ENCODE peak calls at places on chromosomes 12 and 14, in ten cellular contexts. One of them, this sample, is unnamed.

GRCh38 chr14:70567791-70568190 is 32.7 kb downstream of the MED6 start:
- DNase-seq in AG10803: peak
- DNase-seq in colonic mucosa: peak
- DNase-seq in GM23248: peak
- DNase-seq in A549: peak
- DNase-seq in endothelial cell of umbilical vein: peak
- DNase-seq in IMR-90: peak
- DNase-seq in epithelial cell of proximal tubule: peak
- DNase-seq in fibroblast of pulmonary artery: peak
- DNase-seq in NB4: peak
- DNase-seq in this sample: peak

GRCh38 chr12:86230516-86231146 is 25.6 kb downstream of the MGAT4C start:
- DNase-seq in AG10803: no peak
- DNase-seq in colonic mucosa: no peak
- DNase-seq in GM23248: no peak
- DNase-seq in A549: no peak
- DNase-seq in endothelial cell of umbilical vein: peak
- DNase-seq in IMR-90: peak
- DNase-seq in epithelial cell of proximal tubule: peak
- DNase-seq in fibroblast of pulmonary artery: peak
- DNase-seq in NB4: no peak
- DNase-seq in this sample: no peak

GRCh38 chr12:69688021-69688420 is 11.1 kb downstream of the BEST3 start:
- DNase-seq in AG10803: peak
- DNase-seq in colonic mucosa: no peak
- DNase-seq in GM23248: peak
- DNase-seq in A549: no peak
- DNase-seq in endothelial cell of umbilical vein: peak
- DNase-seq in IMR-90: peak
- DNase-seq in epithelial cell of proximal tubule: peak
- DNase-seq in fibroblast of pulmonary artery: peak
- DNase-seq in NB4: no peak
- DNase-seq in this sample: no peak

GRCh38 chr14:99322731-99323599 is 51.0 kb upstream of the BCL11B start:
- DNase-seq in AG10803: peak
- DNase-seq in colonic mucosa: no peak
- DNase-seq in GM23248: peak
- DNase-seq in A549: no peak
- DNase-seq in endothelial cell of umbilical vein: no peak
- DNase-seq in IMR-90: no peak
- DNase-seq in epithelial cell of proximal tubule: no peak
- DNase-seq in fibroblast of pulmonary artery: no peak
- DNase-seq in NB4: no peak
- DNase-seq in this sample: no peak

GRCh38 chr12:121701667-121702277 is 10.8 kb upstream of the TMEM120B start:
- DNase-seq in AG10803: peak
- DNase-seq in colonic mucosa: no peak
- DNase-seq in GM23248: no peak
- DNase-seq in A549: no peak
- DNase-seq in endothelial cell of umbilical vein: no peak
- DNase-seq in IMR-90: no peak
- DNase-seq in epithelial cell of proximal tubule: no peak
- DNase-seq in fibroblast of pulmonary artery: no peak
- DNase-seq in NB4: no peak
- DNase-seq in this sample: no peak

GRCh38 chr12:131095826-131096680 is 142.3 kb downstream of the ADGRD1 start:
- DNase-seq in AG10803: no peak
- DNase-seq in colonic mucosa: no peak
- DNase-seq in GM23248: no peak
- DNase-seq in A549: no peak
- DNase-seq in endothelial cell of umbilical vein: no peak
- DNase-seq in IMR-90: no peak
- DNase-seq in epithelial cell of proximal tubule: no peak
- DNase-seq in fibroblast of pulmonary artery: no peak
- DNase-seq in NB4: no peak
- DNase-seq in this sample: no peak

GRCh38 chr12:122855985-122856831 is 21.0 kb downstream of the HIP1R start:
- DNase-seq in AG10803: no peak
- DNase-seq in colonic mucosa: no peak
- DNase-seq in GM23248: no peak
- DNase-seq in A549: no peak
- DNase-seq in endothelial cell of umbilical vein: no peak
- DNase-seq in IMR-90: no peak
- DNase-seq in epithelial cell of proximal tubule: no peak
- DNase-seq in fibroblast of pulmonary artery: no peak
- DNase-seq in NB4: no peak
- DNase-seq in this sample: no peak

GRCh38 chr12:132834181-132834711 is 5.6 kb upstream of the GOLGA3 start:
- DNase-seq in AG10803: no peak
- DNase-seq in colonic mucosa: no peak
- DNase-seq in GM23248: no peak
- DNase-seq in A549: no peak
- DNase-seq in endothelial cell of umbilical vein: no peak
- DNase-seq in IMR-90: no peak
- DNase-seq in epithelial cell of proximal tubule: no peak
- DNase-seq in fibroblast of pulmonary artery: no peak
- DNase-seq in NB4: no peak
- DNase-seq in this sample: no peak

GRCh38 chr12:20631711-20632110 is 63.4 kb upstream of the SLCO1C1 start:
- DNase-seq in AG10803: peak
- DNase-seq in colonic mucosa: no peak
- DNase-seq in GM23248: peak
- DNase-seq in A549: no peak
- DNase-seq in endothelial cell of umbilical vein: no peak
- DNase-seq in IMR-90: no peak
- DNase-seq in epithelial cell of proximal tubule: no peak
- DNase-seq in fibroblast of pulmonary artery: peak
- DNase-seq in NB4: no peak
- DNase-seq in this sample: no peak

GRCh38 chr14:91892918-91893527 is 25.7 kb upstream of the TC2N start:
- DNase-seq in AG10803: no peak
- DNase-seq in colonic mucosa: no peak
- DNase-seq in GM23248: peak
- DNase-seq in A549: peak
- DNase-seq in endothelial cell of umbilical vein: no peak
- DNase-seq in IMR-90: no peak
- DNase-seq in epithelial cell of proximal tubule: no peak
- DNase-seq in fibroblast of pulmonary artery: no peak
- DNase-seq in NB4: peak
- DNase-seq in this sample: no peak

GRCh38 chr14:68703093-68703492 is 89.8 kb downstream of the ZFP36L1 start:
- DNase-seq in AG10803: peak
- DNase-seq in colonic mucosa: no peak
- DNase-seq in GM23248: peak
- DNase-seq in A549: peak
- DNase-seq in endothelial cell of umbilical vein: peak
- DNase-seq in IMR-90: peak
- DNase-seq in epithelial cell of proximal tubule: no peak
- DNase-seq in fibroblast of pulmonary artery: peak
- DNase-seq in NB4: peak
- DNase-seq in this sample: peak

DNA sequence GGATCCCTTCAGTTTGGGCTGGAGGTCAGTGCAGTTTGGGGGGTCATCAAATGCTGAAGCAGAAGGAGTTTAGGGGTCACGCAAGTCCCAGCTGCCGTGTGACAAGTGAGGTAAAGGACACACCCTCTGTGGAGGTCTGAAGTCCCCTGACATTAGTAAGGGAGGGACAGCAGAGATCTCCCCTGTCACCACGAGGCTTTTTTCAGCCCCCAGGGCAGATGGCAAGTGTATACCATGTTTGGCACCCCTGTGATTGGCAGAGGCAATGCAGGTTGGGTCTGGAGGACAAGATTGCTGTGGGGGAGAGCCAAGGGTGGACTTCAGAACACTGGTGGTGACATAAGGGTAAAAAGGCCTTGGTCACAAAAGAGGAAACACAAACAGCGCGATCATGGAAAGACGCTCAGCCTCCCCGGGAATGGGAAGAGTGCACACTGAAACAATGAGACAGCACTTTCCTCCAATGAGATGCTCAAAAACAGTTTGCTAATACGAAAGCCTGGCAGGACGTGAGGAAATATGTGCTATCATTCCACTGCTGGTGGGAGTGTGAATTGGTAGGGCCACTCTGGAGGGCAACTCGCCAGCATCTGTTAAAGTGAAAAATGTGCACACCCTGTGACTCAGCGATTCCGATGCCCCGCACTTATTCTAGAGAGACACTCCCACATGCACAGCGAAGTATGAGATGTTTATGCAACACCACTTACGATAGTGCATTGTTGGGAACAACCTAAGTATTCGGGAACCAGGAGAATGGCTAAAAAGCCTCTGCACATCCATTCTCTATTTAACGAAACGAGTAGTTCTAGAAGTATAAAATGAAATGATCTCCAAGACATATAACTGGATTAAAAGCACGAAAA is 14.4 kb upstream of the CD27 start:
- DNase-seq in AG10803: peak
- DNase-seq in colonic mucosa: peak
- DNase-seq in GM23248: peak
- DNase-seq in A549: peak
- DNase-seq in endothelial cell of umbilical vein: peak
- DNase-seq in IMR-90: peak
- DNase-seq in epithelial cell of proximal tubule: peak
- DNase-seq in fibroblast of pulmonary artery: peak
- DNase-seq in NB4: peak
- DNase-seq in this sample: peak
- H3K4me3 ChIP-seq in AG10803: peak
- H3K4me3 ChIP-seq in colonic mucosa: no peak
- H3K4me3 ChIP-seq in GM23248: peak
- H3K4me3 ChIP-seq in A549: no peak
- H3K4me3 ChIP-seq in endothelial cell of umbilical vein: peak
- H3K4me3 ChIP-seq in IMR-90: peak
- H3K4me3 ChIP-seq in epithelial cell of proximal tubule: no peak
- H3K4me3 ChIP-seq in fibroblast of pulmonary artery: peak
- H3K4me3 ChIP-seq in NB4: peak
- H3K4me3 ChIP-seq in this sample: no peak

DNA sequence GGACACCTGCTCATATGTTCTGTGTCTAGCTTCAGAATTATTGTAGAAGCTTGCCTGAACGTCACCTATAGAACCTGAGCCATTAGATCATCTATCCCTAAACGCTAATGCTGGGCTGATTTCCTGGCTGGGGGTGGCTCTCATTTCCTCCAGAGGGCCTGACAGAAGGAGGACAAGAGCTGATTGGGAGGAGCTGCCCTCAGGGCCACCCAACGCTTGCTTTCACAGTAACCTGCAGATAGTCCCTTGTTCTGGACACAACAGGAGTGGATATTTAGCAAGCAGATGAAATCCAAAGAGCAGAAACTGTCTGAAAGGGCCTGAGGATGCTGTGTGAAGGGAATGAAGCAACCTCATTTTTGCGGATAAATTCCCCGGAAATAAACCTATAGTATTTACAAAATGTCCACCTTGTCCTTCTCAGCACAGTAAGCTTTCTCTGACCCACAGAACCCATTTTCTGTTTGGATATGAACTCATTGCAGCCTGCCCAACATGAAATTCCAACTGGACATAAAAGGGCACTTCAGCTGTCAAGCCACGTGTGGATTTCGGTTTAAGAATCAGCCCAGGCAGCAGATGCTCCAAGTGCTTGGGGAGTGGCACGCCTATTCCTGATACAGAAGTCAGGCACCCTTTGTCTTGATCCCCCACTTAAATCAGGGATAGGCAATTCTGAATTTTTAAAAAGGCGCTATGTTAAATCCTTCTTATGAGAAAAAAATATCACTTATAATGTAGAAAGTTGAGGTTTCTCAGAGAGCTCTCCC is 32.8 kb upstream of the TUBA1C start:
- DNase-seq in AG10803: peak
- DNase-seq in colonic mucosa: no peak
- DNase-seq in GM23248: no peak
- DNase-seq in A549: no peak
- DNase-seq in endothelial cell of umbilical vein: peak
- DNase-seq in IMR-90: no peak
- DNase-seq in epithelial cell of proximal tubule: no peak
- DNase-seq in fibroblast of pulmonary artery: no peak
- DNase-seq in NB4: no peak
- DNase-seq in this sample: no peak
- H3K4me3 ChIP-seq in AG10803: no peak
- H3K4me3 ChIP-seq in colonic mucosa: no peak
- H3K4me3 ChIP-seq in GM23248: no peak
- H3K4me3 ChIP-seq in A549: no peak
- H3K4me3 ChIP-seq in endothelial cell of umbilical vein: no peak
- H3K4me3 ChIP-seq in IMR-90: no peak
- H3K4me3 ChIP-seq in epithelial cell of proximal tubule: no peak
- H3K4me3 ChIP-seq in fibroblast of pulmonary artery: no peak
- H3K4me3 ChIP-seq in NB4: peak
- H3K4me3 ChIP-seq in this sample: no peak

GRCh38 chr12:23133471-23133870 is 508.5 kb downstream of the ETNK1 start:
- DNase-seq in AG10803: no peak
- DNase-seq in colonic mucosa: no peak
- DNase-seq in GM23248: no peak
- DNase-seq in A549: no peak
- DNase-seq in endothelial cell of umbilical vein: no peak
- DNase-seq in IMR-90: no peak
- DNase-seq in epithelial cell of proximal tubule: peak
- DNase-seq in fibroblast of pulmonary artery: no peak
- DNase-seq in NB4: no peak
- DNase-seq in this sample: no peak
- H3K4me3 ChIP-seq in AG10803: no peak
- H3K4me3 ChIP-seq in colonic mucosa: no peak
- H3K4me3 ChIP-seq in GM23248: no peak
- H3K4me3 ChIP-seq in A549: no peak
- H3K4me3 ChIP-seq in endothelial cell of umbilical vein: no peak
- H3K4me3 ChIP-seq in IMR-90: no peak
- H3K4me3 ChIP-seq in epithelial cell of proximal tubule: no peak
- H3K4me3 ChIP-seq in fibroblast of pulmonary artery: no peak
- H3K4me3 ChIP-seq in NB4: no peak
- H3K4me3 ChIP-seq in this sample: no peak

GRCh38 chr12:25197608-25198007 is 2.6 kb downstream of the ETFRF1 start:
- DNase-seq in AG10803: no peak
- DNase-seq in colonic mucosa: no peak
- DNase-seq in GM23248: no peak
- DNase-seq in A549: no peak
- DNase-seq in endothelial cell of umbilical vein: no peak
- DNase-seq in IMR-90: no peak
- DNase-seq in epithelial cell of proximal tubule: no peak
- DNase-seq in fibroblast of pulmonary artery: no peak
- DNase-seq in NB4: peak
- DNase-seq in this sample: no peak

GRCh38 chr12:25189656-25190055 is 5.3 kb downstream of the DNAI7 start:
- DNase-seq in AG10803: no peak
- DNase-seq in colonic mucosa: no peak
- DNase-seq in GM23248: no peak
- DNase-seq in A549: no peak
- DNase-seq in endothelial cell of umbilical vein: no peak
- DNase-seq in IMR-90: peak
- DNase-seq in epithelial cell of proximal tubule: no peak
- DNase-seq in fibroblast of pulmonary artery: no peak
- DNase-seq in NB4: no peak
- DNase-seq in this sample: no peak

GRCh38 chr12:25195056-25195971 is at the start of the genes DNAI7 and ETFRF1:
- DNase-seq in AG10803: peak
- DNase-seq in colonic mucosa: peak
- DNase-seq in GM23248: peak
- DNase-seq in A549: peak
- DNase-seq in endothelial cell of umbilical vein: peak
- DNase-seq in IMR-90: peak
- DNase-seq in epithelial cell of proximal tubule: no peak
- DNase-seq in fibroblast of pulmonary artery: peak
- DNase-seq in NB4: peak
- DNase-seq in this sample: peak

GRCh38 chr12:25194722-25195055 is 271 bp downstream of the DNAI7 start:
- DNase-seq in AG10803: no peak
- DNase-seq in colonic mucosa: no peak
- DNase-seq in GM23248: no peak
- DNase-seq in A549: no peak
- DNase-seq in endothelial cell of umbilical vein: no peak
- DNase-seq in IMR-90: no peak
- DNase-seq in epithelial cell of proximal tubule: no peak
- DNase-seq in fibroblast of pulmonary artery: no peak
- DNase-seq in NB4: no peak
- DNase-seq in this sample: no peak

GRCh38 chr12:25194211-25194610 is 749 bp downstream of the DNAI7 start:
- DNase-seq in AG10803: peak
- DNase-seq in colonic mucosa: no peak
- DNase-seq in GM23248: peak
- DNase-seq in A549: peak
- DNase-seq in endothelial cell of umbilical vein: peak
- DNase-seq in IMR-90: no peak
- DNase-seq in epithelial cell of proximal tubule: no peak
- DNase-seq in fibroblast of pulmonary artery: no peak
- DNase-seq in NB4: no peak
- DNase-seq in this sample: no peak
- H3K4me3 ChIP-seq in AG10803: peak
- H3K4me3 ChIP-seq in colonic mucosa: no peak
- H3K4me3 ChIP-seq in GM23248: peak
- H3K4me3 ChIP-seq in A549: peak
- H3K4me3 ChIP-seq in endothelial cell of umbilical vein: peak
- H3K4me3 ChIP-seq in IMR-90: no peak
- H3K4me3 ChIP-seq in epithelial cell of proximal tubule: peak
- H3K4me3 ChIP-seq in fibroblast of pulmonary artery: peak
- H3K4me3 ChIP-seq in NB4: peak
- H3K4me3 ChIP-seq in this sample: no peak

This sample was measured in RWPE2.